ENCODE peak calls at places on chromosomes 11 and 22, in six cellular contexts. O is colonic mucosa, E is brain microvascular endothelial cell, H is right lobe of liver, D is fibroblast of mammary gland, M is gastrocnemius medialis. Q is an unnamed sample.

GRCh38 chr22:31488346-31488883 is 1.2 kb downstream of the EIF4ENIF1 start:
- DNase-seq in O (no peak), D (no peak), E (no peak), M (no peak), H (no peak), Q (no peak)

GRCh38 chr22:37563153-37564081 is 3.1 kb downstream of the CDC42EP1 start:
- DNase-seq in H (peak; percentile 80), E (peak; percentile 96), M (peak; percentile 66), D (peak; percentile 94), O (peak; percentile 84), Q (peak; percentile 78)

GRCh38 chr11:5232150-5232549 is 2.1 kb downstream of the HBD start:
- DNase-seq in E (no peak), O (no peak), M (no peak), H (no peak), D (no peak), Q (no peak)

GRCh38 chr22:28230682-28231081 is 311.6 kb upstream of the PITPNB start:
- DNase-seq in D (peak; percentile 57), E (no peak), O (no peak), H (no peak), M (no peak), Q (no peak)

GRCh38 chr11:8867856-8868705 is 42.9 kb upstream of the AKIP1 start:
- DNase-seq in M (no peak), D (peak; percentile 79), E (peak; percentile 15), O (no peak), H (no peak), Q (no peak)

GRCh38 chr11:134837166-134837886 is 425.3 kb upstream of the B3GAT1 start:
- DNase-seq in O (no peak), H (no peak), D (no peak), M (no peak), E (no peak), Q (no peak)

GRCh38 chr11:118052581-118053206 is 24.2 kb upstream of the TMPRSS4 start:
- DNase-seq in D (no peak), E (no peak), H (no peak), M (no peak), O (no peak), Q (no peak)

GRCh38 chr22:22818861-22819855 is 68.5 kb upstream of the IGLL5 start:
- DNase-seq in M (no peak), O (no peak), D (no peak), H (no peak), E (no peak), Q (no peak)

GRCh38 chr11:121757480-121758125 is 304.8 kb upstream of the SORL1-AS1 start:
- DNase-seq in H (no peak), O (no peak), E (no peak), M (no peak), D (no peak), Q (no peak)

GRCh38 chr11:37811349-37811748 is 1213.3 kb upstream of the RAG2 start:
- DNase-seq in H (no peak), O (no peak), D (no peak), M (no peak), E (no peak), Q (no peak)

GRCh38 chr22:49996192-49996531 is 16.4 kb downstream of the IL17REL start:
- DNase-seq in D (no peak), O (peak; percentile 67), M (peak; percentile 8), H (peak; percentile 25), E (no peak), Q (no peak)

GRCh38 chr22:29842740-29843139 is 4.7 kb upstream of the ASCC2 start:
- DNase-seq in M (no peak), E (peak; percentile 96), O (no peak), H (no peak), D (peak; percentile 99), Q (peak; percentile 58)

GRCh38 chr11:39139581-39139980 is 2319.9 kb downstream of the LRRC4C start:
- DNase-seq in H (no peak), M (no peak), D (no peak), E (no peak), O (no peak), Q (no peak)

GRCh38 chr22:17264321-17265052 is 45.3 kb upstream of the ADA2 start:
- DNase-seq in O (no peak), M (peak; percentile 84), D (peak; percentile 28), H (no peak), E (no peak), Q (no peak)

GRCh38 chr11:67082071-67082791 is 25.6 kb downstream of the RHOD start:
- DNase-seq in O (peak; percentile 28), H (no peak), M (no peak), D (peak; percentile 12), E (no peak), Q (no peak)

GRCh38 chr11:61297741-61298140 is 2.6 kb upstream of the VWCE start:
- DNase-seq in O (no peak), D (peak; percentile 99), H (peak; percentile 31), M (peak; percentile 23), E (peak; percentile 92), Q (peak; percentile 88)

GRCh38 chr11:103683581-103683980 is 352.9 kb upstream of the DDI1 start:
- DNase-seq in H (no peak), D (peak; percentile 76), E (peak; percentile 82), O (no peak), M (no peak), Q (no peak)

GRCh38 chr11:66510271-66510989 is at the start of gene BBS1:
- DNase-seq in E (peak; percentile 72), H (peak; percentile 86), O (peak; percentile 88), M (peak; percentile 80), D (peak; percentile 69), Q (peak; percentile 5)

GRCh38 chr11:128195057-128195751 is 392.2 kb downstream of the ETS1 start:
- DNase-seq in O (no peak), D (no peak), M (no peak), E (no peak), H (no peak), Q (no peak)

GRCh38 chr11:117997436-117998200 is 11.4 kb downstream of the IL10RA start:
- DNase-seq in H (no peak), O (no peak), E (no peak), M (no peak), D (peak; percentile 8), Q (no peak)

GRCh38 chr11:120518356-120518755 is 6.8 kb downstream of the GRIK4 start:
- DNase-seq in M (no peak), E (no peak), H (no peak), D (no peak), O (no peak), Q (no peak)

GRCh38 chr22:23220485-23221350 is 40.4 kb downstream of the BCR start:
- DNase-seq in H (peak; percentile 31), O (peak; percentile 64), M (no peak), E (no peak), D (peak; percentile 73), Q (no peak)

GRCh38 chr22:17980638-17981051 is 43.7 kb downstream of the MICAL3 start:
- DNase-seq in H (peak; percentile 43), D (peak; percentile 23), E (no peak), O (peak; percentile 81), M (peak; percentile 37), Q (no peak)

GRCh38 chr11:35122308-35122707 is 16.7 kb upstream of the CD44 start:
- DNase-seq in E (no peak), M (no peak), D (no peak), O (no peak), H (no peak), Q (no peak)

GRCh38 chr22:43207849-43208702 is 21.1 kb upstream of the TTLL12 start:
- DNase-seq in E (no peak), H (no peak), M (no peak), D (no peak), O (no peak), Q (no peak)
- H3K4me3 ChIP-seq in E (no peak overlapping the region), H (no peak overlapping the region), M (no peak overlapping the region), D (no peak overlapping the region), O (no peak overlapping the region), Q (no peak overlapping the region)

GRCh38 chr11:115391598-115391997 is 112.6 kb downstream of the CADM1 start:
- DNase-seq in O (no peak), E (no peak), M (no peak), H (no peak), D (no peak), Q (no peak)

GRCh38 chr11:115391162-115391561 is 113.1 kb downstream of the CADM1 start:
- DNase-seq in M (no peak), O (no peak), D (no peak), E (no peak), H (no peak), Q (no peak)

GRCh38 chr11:115390441-115390840 is 113.8 kb downstream of the CADM1 start:
- DNase-seq in D (no peak), O (no peak), E (no peak), H (no peak), M (no peak), Q (no peak)

GRCh38 chr11:115385211-115385610 is 119.0 kb downstream of the CADM1 start:
- DNase-seq in O (no peak), M (no peak), E (no peak), H (no peak), D (no peak), Q (no peak)

GRCh38 chr11:115389790-115390189 is 114.4 kb downstream of the CADM1 start:
- DNase-seq in D (no peak), O (no peak), H (no peak), M (no peak), E (no peak), Q (no peak)
- TF ChIP-seq CTCF in D (no peak), O (no peak), H (no peak), M (no peak), E (no peak), Q (no peak)

DNA sequence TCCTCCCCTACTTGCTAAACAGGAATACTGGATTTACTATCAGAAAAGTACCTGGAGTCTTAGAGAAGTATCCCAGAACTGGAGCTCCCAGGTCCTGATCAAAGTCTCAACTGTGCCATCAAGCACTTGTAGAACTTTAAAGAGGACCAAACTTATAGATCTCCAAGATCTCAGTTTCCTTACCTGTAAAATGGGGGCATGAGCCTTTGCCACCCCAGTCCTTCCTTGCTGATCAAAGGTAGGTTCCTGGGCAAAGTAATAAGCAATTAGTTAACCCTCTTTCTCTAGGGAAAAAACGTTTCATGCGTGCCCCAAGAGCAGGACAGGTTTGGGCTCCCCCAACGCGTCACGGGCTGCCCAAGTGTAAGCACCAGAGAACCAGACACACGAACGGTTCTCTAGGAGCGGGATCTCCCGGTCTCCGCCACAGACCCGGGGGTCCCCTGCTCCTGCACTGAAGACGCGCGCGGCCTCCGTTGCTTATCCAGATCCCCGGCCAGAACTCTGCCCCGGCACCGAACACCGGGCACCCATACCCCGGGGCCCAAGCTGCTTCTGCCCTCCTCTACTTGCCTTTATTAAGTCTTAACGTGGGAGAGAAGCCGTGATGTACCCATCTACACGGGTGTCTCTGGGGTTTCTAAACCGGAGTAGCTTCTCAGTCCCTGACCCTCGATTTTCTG is 505 bp downstream of the ZNF214 start:
- DNase-seq in O (peak; percentile 24), M (no peak), E (peak; percentile 5), H (peak; percentile 35), D (peak; percentile 18), Q (no peak)
- H3K4me3 ChIP-seq in O (peak overlapping the region; percentile 64), M (peak overlapping the region; percentile 65), E (peak overlapping the region; percentile 89), H (peak overlapping the region; percentile 82), D (peak overlapping the region; percentile 93), Q (peak overlapping the region; percentile 93)

DNA sequence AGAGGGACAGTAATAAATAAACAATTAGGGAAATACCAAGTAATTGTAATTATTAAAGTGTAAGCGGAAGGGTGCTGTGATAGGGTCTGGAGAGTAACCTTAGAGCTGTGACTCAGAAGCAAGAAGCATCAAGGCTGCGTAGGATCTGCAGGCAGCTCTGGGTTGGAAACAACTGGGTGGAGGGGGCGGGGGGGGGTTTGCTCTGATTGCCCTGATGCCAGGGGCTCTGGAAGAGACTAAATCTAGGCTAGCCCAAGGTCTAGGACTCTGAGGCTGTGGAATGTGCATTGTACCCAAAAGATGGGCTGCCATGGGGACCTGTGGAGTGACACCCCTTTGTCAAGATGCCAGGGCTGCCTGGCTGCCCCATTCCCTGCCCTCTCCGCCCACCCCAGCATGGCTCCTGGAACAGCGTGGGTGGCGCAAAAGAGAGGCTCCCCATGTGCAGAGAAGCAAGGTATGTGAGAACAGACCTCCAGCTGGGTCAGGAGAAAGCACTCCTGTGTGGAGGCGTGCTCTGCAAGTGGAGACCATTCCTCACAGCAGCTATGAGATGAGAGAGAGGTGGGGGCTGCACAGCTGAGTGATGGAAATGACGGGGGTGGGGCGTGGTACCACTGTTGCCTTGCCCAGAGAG is 101.1 kb upstream of the CRYBB3 start:
- DNase-seq in M (no peak), E (no peak), H (no peak), D (no peak), O (no peak), Q (no peak)
- TF ChIP-seq CTCF in M (no peak), E (no peak), H (no peak), D (no peak), O (no peak), Q (no peak)